ENCODE peak calls at places on chromosomes 12 and 14, in nine cellular contexts. One of them, this sample, is unnamed. For H3K4me1, the result is how much of the 10 kb centered on the place peaks cover.

GRCh38 chr14:76375484-76375883 is 453 bp upstream of the ESRRB start:
- DNase-seq in tibial artery: no peak
- DNase-seq in cardiac muscle cell: no peak
- DNase-seq in colonic mucosa: no peak
- DNase-seq in A549: no peak
- DNase-seq in uterus: no peak
- DNase-seq in lower lobe of right lung: no peak
- DNase-seq in A673: no peak
- DNase-seq in K562: no peak
- DNase-seq in this sample: no peak

GRCh38 chr14:24171422-24172260 is at the start of gene REC8:
- DNase-seq in tibial artery: peak
- DNase-seq in cardiac muscle cell: peak
- DNase-seq in colonic mucosa: peak
- DNase-seq in A549: no peak
- DNase-seq in uterus: peak
- DNase-seq in lower lobe of right lung: peak
- DNase-seq in A673: no peak
- DNase-seq in K562: no peak
- DNase-seq in this sample: peak

GRCh38 chr12:2922329-2922728 is 31.6 kb downstream of the TULP3 start:
- DNase-seq in tibial artery: no peak
- DNase-seq in cardiac muscle cell: no peak
- DNase-seq in colonic mucosa: no peak
- DNase-seq in A549: no peak
- DNase-seq in uterus: no peak
- DNase-seq in lower lobe of right lung: no peak
- DNase-seq in A673: peak
- DNase-seq in K562: no peak
- DNase-seq in this sample: no peak

GRCh38 chr14:96197969-96198368 is 6.7 kb upstream of the BDKRB2 start:
- DNase-seq in tibial artery: no peak
- DNase-seq in cardiac muscle cell: no peak
- DNase-seq in colonic mucosa: no peak
- DNase-seq in A549: no peak
- DNase-seq in uterus: no peak
- DNase-seq in lower lobe of right lung: no peak
- DNase-seq in A673: no peak
- DNase-seq in K562: no peak
- DNase-seq in this sample: no peak

GRCh38 chr12:16564675-16565074 is 41.3 kb downstream of the LMO3 start:
- DNase-seq in tibial artery: no peak
- DNase-seq in cardiac muscle cell: no peak
- DNase-seq in colonic mucosa: no peak
- DNase-seq in A549: no peak
- DNase-seq in uterus: no peak
- DNase-seq in lower lobe of right lung: no peak
- DNase-seq in A673: no peak
- DNase-seq in K562: no peak
- DNase-seq in this sample: no peak

GRCh38 chr12:83018063-83018462 is 331.4 kb downstream of the TMTC2 start:
- DNase-seq in tibial artery: no peak
- DNase-seq in cardiac muscle cell: no peak
- DNase-seq in colonic mucosa: peak
- DNase-seq in A549: no peak
- DNase-seq in uterus: no peak
- DNase-seq in lower lobe of right lung: no peak
- DNase-seq in A673: peak
- DNase-seq in K562: no peak
- DNase-seq in this sample: no peak

GRCh38 chr12:122515275-122515674 is 11.5 kb downstream of the RSRC2 start:
- DNase-seq in tibial artery: no peak
- DNase-seq in cardiac muscle cell: no peak
- DNase-seq in colonic mucosa: no peak
- DNase-seq in A549: no peak
- DNase-seq in uterus: no peak
- DNase-seq in lower lobe of right lung: no peak
- DNase-seq in A673: no peak
- DNase-seq in K562: no peak
- DNase-seq in this sample: no peak

GRCh38 chr14:95527392-95528002 is 7.4 kb upstream of the GLRX5 start:
- DNase-seq in tibial artery: peak
- DNase-seq in cardiac muscle cell: no peak
- DNase-seq in colonic mucosa: peak
- DNase-seq in A549: no peak
- DNase-seq in uterus: peak
- DNase-seq in lower lobe of right lung: no peak
- DNase-seq in A673: peak
- DNase-seq in K562: no peak
- DNase-seq in this sample: peak

GRCh38 chr12:12538535-12538934 is 24.1 kb downstream of the DUSP16 start:
- DNase-seq in tibial artery: no peak
- DNase-seq in cardiac muscle cell: no peak
- DNase-seq in colonic mucosa: no peak
- DNase-seq in A549: no peak
- DNase-seq in uterus: no peak
- DNase-seq in lower lobe of right lung: no peak
- DNase-seq in A673: no peak
- DNase-seq in K562: no peak
- DNase-seq in this sample: no peak

GRCh38 chr14:100640481-100641273 is 53.5 kb upstream of the BEGAIN start:
- DNase-seq in tibial artery: no peak
- DNase-seq in cardiac muscle cell: no peak
- DNase-seq in colonic mucosa: no peak
- DNase-seq in A549: no peak
- DNase-seq in uterus: no peak
- DNase-seq in lower lobe of right lung: no peak
- DNase-seq in A673: no peak
- DNase-seq in K562: no peak
- DNase-seq in this sample: no peak
- TF ChIP-seq CTCF in tibial artery: no peak
- TF ChIP-seq CTCF in cardiac muscle cell: no peak
- TF ChIP-seq CTCF in colonic mucosa: no peak
- TF ChIP-seq CTCF in A549: no peak
- TF ChIP-seq CTCF in uterus: no peak
- TF ChIP-seq CTCF in lower lobe of right lung: no peak
- TF ChIP-seq CTCF in A673: no peak
- TF ChIP-seq CTCF in K562: no peak
- TF ChIP-seq CTCF in this sample: no peak

GRCh38 chr14:45907782-45908181 is 654.8 kb upstream of the MIS18BP1 start:
- DNase-seq in tibial artery: no peak
- DNase-seq in cardiac muscle cell: no peak
- DNase-seq in colonic mucosa: no peak
- DNase-seq in A549: no peak
- DNase-seq in uterus: no peak
- DNase-seq in lower lobe of right lung: no peak
- DNase-seq in A673: no peak
- DNase-seq in K562: no peak
- DNase-seq in this sample: no peak

GRCh38 chr14:45905672-45906071 is 652.7 kb upstream of the MIS18BP1 start:
- DNase-seq in tibial artery: no peak
- DNase-seq in cardiac muscle cell: peak
- DNase-seq in colonic mucosa: no peak
- DNase-seq in A549: no peak
- DNase-seq in uterus: no peak
- DNase-seq in lower lobe of right lung: no peak
- DNase-seq in A673: no peak
- DNase-seq in K562: no peak
- DNase-seq in this sample: no peak

GRCh38 chr14:45906257-45906656 is 653.3 kb upstream of the MIS18BP1 start:
- DNase-seq in tibial artery: no peak
- DNase-seq in cardiac muscle cell: no peak
- DNase-seq in colonic mucosa: no peak
- DNase-seq in A549: no peak
- DNase-seq in uterus: no peak
- DNase-seq in lower lobe of right lung: no peak
- DNase-seq in A673: no peak
- DNase-seq in K562: no peak
- DNase-seq in this sample: no peak

GRCh38 chr14:45902241-45902640 is 649.2 kb upstream of the MIS18BP1 start:
- DNase-seq in tibial artery: no peak
- DNase-seq in cardiac muscle cell: no peak
- DNase-seq in colonic mucosa: no peak
- DNase-seq in A549: no peak
- DNase-seq in uterus: no peak
- DNase-seq in lower lobe of right lung: no peak
- DNase-seq in A673: no peak
- DNase-seq in K562: no peak
- DNase-seq in this sample: no peak

DNA sequence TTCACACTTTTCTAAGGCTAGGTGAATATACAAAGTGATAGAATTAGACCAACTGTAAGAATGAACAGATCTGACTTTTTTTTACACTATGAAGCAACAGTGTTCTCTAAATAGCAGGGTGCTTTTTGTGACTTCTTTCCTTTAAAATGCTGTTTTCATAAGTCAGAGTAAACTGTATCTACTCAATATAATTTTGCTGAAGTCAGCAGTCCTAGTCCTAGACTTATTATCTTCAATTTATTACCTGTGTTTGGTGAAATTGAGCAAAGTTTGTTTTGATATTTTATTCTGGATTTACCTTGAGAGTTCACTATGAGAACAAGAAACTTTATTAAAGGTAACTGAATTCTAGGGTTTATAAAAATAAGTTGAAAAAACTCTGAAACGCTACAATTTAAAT is 651.3 kb upstream of the MIS18BP1 start:
- DNase-seq in tibial artery: no peak
- DNase-seq in cardiac muscle cell: no peak
- DNase-seq in colonic mucosa: no peak
- DNase-seq in A549: no peak
- DNase-seq in uterus: no peak
- DNase-seq in lower lobe of right lung: no peak
- DNase-seq in A673: no peak
- DNase-seq in K562: no peak
- DNase-seq in this sample: no peak
- H3K4me1 ChIP-seq in tibial artery: under half
- H3K4me1 ChIP-seq in cardiac muscle cell: under half
- H3K4me1 ChIP-seq in colonic mucosa: under half
- H3K4me1 ChIP-seq in A549: under half
- H3K4me1 ChIP-seq in uterus: under half
- H3K4me1 ChIP-seq in lower lobe of right lung: under half
- H3K4me1 ChIP-seq in A673: under half
- H3K4me1 ChIP-seq in K562: under half
- H3K4me1 ChIP-seq in this sample: under half

GRCh38 chr12:6264402-6265037 is 46.0 kb upstream of the PLEKHG6 start:
- DNase-seq in tibial artery: no peak
- DNase-seq in cardiac muscle cell: no peak
- DNase-seq in colonic mucosa: peak
- DNase-seq in A549: no peak
- DNase-seq in uterus: no peak
- DNase-seq in lower lobe of right lung: peak
- DNase-seq in A673: no peak
- DNase-seq in K562: no peak
- DNase-seq in this sample: no peak

GRCh38 chr12:6265038-6265405 is 45.5 kb upstream of the PLEKHG6 start:
- DNase-seq in tibial artery: no peak
- DNase-seq in cardiac muscle cell: no peak
- DNase-seq in colonic mucosa: no peak
- DNase-seq in A549: no peak
- DNase-seq in uterus: no peak
- DNase-seq in lower lobe of right lung: peak
- DNase-seq in A673: no peak
- DNase-seq in K562: no peak
- DNase-seq in this sample: no peak

GRCh38 chr12:6268484-6269157 is 41.9 kb upstream of the PLEKHG6 start:
- DNase-seq in tibial artery: no peak
- DNase-seq in cardiac muscle cell: no peak
- DNase-seq in colonic mucosa: no peak
- DNase-seq in A549: no peak
- DNase-seq in uterus: no peak
- DNase-seq in lower lobe of right lung: no peak
- DNase-seq in A673: no peak
- DNase-seq in K562: no peak
- DNase-seq in this sample: no peak

GRCh38 chr12:6266431-6267006 is 44.0 kb upstream of the PLEKHG6 start:
- DNase-seq in tibial artery: no peak
- DNase-seq in cardiac muscle cell: no peak
- DNase-seq in colonic mucosa: no peak
- DNase-seq in A549: no peak
- DNase-seq in uterus: no peak
- DNase-seq in lower lobe of right lung: peak
- DNase-seq in A673: no peak
- DNase-seq in K562: no peak
- DNase-seq in this sample: no peak

DNA sequence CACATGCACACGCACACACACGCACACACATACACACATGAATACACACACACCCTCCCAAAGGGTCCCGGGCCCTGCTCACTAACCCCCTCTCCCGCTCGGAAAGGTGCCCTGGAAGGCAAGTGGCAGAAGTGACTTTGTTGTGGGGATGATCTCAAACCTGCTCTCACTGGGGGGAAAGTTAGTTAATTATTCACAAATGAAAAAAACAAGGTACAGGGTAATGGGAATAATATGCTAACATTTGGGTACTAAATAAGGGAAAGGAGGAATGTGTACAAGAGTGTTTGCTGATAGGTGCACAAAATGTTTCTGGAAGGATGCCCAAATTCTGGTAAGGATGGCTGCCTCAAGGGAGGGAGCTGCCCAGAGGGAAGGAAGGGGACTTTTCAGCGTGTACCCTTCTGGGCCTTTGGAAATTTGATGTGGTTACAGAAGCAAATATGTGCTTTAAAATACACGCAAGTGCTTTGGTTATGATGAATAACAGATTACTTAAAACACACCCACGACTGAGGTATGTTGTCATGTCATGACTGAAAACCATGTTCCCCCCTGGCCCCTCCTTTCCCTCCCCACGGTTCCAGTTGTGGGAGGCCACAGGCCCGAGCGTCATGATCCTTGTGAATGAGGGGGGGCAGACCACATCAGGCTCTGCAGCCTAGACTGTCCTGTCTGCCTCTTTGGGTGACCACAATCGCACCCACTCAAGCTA is 43.3 kb upstream of the PLEKHG6 start:
- DNase-seq in tibial artery: no peak
- DNase-seq in cardiac muscle cell: no peak
- DNase-seq in colonic mucosa: no peak
- DNase-seq in A549: no peak
- DNase-seq in uterus: no peak
- DNase-seq in lower lobe of right lung: peak
- DNase-seq in A673: no peak
- DNase-seq in K562: no peak
- DNase-seq in this sample: no peak
- TF ChIP-seq CTCF in tibial artery: no peak
- TF ChIP-seq CTCF in cardiac muscle cell: no peak
- TF ChIP-seq CTCF in colonic mucosa: no peak
- TF ChIP-seq CTCF in A549: no peak
- TF ChIP-seq CTCF in uterus: no peak
- TF ChIP-seq CTCF in lower lobe of right lung: no peak
- TF ChIP-seq CTCF in A673: no peak
- TF ChIP-seq CTCF in K562: no peak
- TF ChIP-seq CTCF in this sample: no peak

DNA sequence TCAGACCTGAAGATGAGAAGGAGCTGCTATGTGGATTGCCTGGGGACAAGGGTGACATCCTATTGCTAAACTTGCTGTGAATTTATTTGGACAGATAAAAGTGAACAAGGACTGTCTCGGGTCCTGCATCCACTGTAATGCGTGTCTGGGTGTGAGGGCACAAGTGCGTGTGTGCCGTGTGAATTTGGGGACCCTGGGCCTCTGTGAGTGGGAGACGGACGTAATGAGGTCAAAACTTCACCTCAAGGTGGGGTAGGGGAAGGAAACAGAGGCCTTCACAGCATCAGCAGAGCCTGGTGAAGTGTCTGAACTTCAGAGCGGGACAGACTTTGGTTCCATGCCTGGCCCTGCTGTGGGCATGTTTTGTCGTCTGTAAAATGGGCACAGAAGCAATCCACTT is 14.8 kb downstream of the ASB2 start:
- DNase-seq in tibial artery: no peak
- DNase-seq in cardiac muscle cell: no peak
- DNase-seq in colonic mucosa: no peak
- DNase-seq in A549: no peak
- DNase-seq in uterus: no peak
- DNase-seq in lower lobe of right lung: no peak
- DNase-seq in A673: no peak
- DNase-seq in K562: no peak
- DNase-seq in this sample: no peak
- H3K4me1 ChIP-seq in tibial artery: half or more
- H3K4me1 ChIP-seq in cardiac muscle cell: under half
- H3K4me1 ChIP-seq in colonic mucosa: under half
- H3K4me1 ChIP-seq in A549: under half
- H3K4me1 ChIP-seq in uterus: under half
- H3K4me1 ChIP-seq in lower lobe of right lung: half or more
- H3K4me1 ChIP-seq in A673: under half
- H3K4me1 ChIP-seq in K562: under half
- H3K4me1 ChIP-seq in this sample: under half